ENCODE peak calls at places on chromosome 16, in four cellular contexts. One of them, this sample, is unnamed.

GRCh38 chr16:528111-529011 is 849 bp downstream of the CAPN15 start:
- DNase-seq in K562: peak
- DNase-seq in HepG2: no peak
- DNase-seq in GM12878: no peak
- DNase-seq in this sample: peak

GRCh38 chr16:69889295-69889964 is 61.7 kb upstream of the CLEC18A start:
- DNase-seq in K562: no peak
- DNase-seq in HepG2: no peak
- DNase-seq in GM12878: no peak
- DNase-seq in this sample: no peak

GRCh38 chr16:22132801-22133200 is 29.5 kb upstream of the SDR42E2 start:
- DNase-seq in K562: no peak
- DNase-seq in HepG2: no peak
- DNase-seq in GM12878: no peak
- DNase-seq in this sample: no peak

GRCh38 chr16:48393843-48394703 is 8.9 kb upstream of the SIAH1 start:
- DNase-seq in K562: peak
- DNase-seq in HepG2: no peak
- DNase-seq in GM12878: no peak
- DNase-seq in this sample: no peak

GRCh38 chr16:24950275-24950674 is 64.9 kb downstream of the ARHGAP17 start:
- DNase-seq in K562: no peak
- DNase-seq in HepG2: no peak
- DNase-seq in GM12878: no peak
- DNase-seq in this sample: no peak

GRCh38 chr16:86522639-86523038 is 12.3 kb downstream of the FOXF1 start:
- DNase-seq in K562: no peak
- DNase-seq in HepG2: no peak
- DNase-seq in GM12878: no peak
- DNase-seq in this sample: no peak

GRCh38 chr16:53949716-53950410 is 245.9 kb downstream of the FTO start:
- DNase-seq in K562: no peak
- DNase-seq in HepG2: peak
- DNase-seq in GM12878: no peak
- DNase-seq in this sample: no peak

GRCh38 chr16:54505479-54506247 is 219.1 kb upstream of the IRX3 start:
- DNase-seq in K562: no peak
- DNase-seq in HepG2: no peak
- DNase-seq in GM12878: no peak
- DNase-seq in this sample: no peak

GRCh38 chr16:31265329-31266245 is 5.8 kb downstream of the ITGAM start:
- DNase-seq in K562: no peak
- DNase-seq in HepG2: no peak
- DNase-seq in GM12878: peak
- DNase-seq in this sample: peak
- TF ChIP-seq ATF2 in K562: no peak
- TF ChIP-seq ATF2 in HepG2: no peak
- TF ChIP-seq ATF2 in GM12878: no peak
- TF ChIP-seq ATF2 in this sample: no peak

DNA sequence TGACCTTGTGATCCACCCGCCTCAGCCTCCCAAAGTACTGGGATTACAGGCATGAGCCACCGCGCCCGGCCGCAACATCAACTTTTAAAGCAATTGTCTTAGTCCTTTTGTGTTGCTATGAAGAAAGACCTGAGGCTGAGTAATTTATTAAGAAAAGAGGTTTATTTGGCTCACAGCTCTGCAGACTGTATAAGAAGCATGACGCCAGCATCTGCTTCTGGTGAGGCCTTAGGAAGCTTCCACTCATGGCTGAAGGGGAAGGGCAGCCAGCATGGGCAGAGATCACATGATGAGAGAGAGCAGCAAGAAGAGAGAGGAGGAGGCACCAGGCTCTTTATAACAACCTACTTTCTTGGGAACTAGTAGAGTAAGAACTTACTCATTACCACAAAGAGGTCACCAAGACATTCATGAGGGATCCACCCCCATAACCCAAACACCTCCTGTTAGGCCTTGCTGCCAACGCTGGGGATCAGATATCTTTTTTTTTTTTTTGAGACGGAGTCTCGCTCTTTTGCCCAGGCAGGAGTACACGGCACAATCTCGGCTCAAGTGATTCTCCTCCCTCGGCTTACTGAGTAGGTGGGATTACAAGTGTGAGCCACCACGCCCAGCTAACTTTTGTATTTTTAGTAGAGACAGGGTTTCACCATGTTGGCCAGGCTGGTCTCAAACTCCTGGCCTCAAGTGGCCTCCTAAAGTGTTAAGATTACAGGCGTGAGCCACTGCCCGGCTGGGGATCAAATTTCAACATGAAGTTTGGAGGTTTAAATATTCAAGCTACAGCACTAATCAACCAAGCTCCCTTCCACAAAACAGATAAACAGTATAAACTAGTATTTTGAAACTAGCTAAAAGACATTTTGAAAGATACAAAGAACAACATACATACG is 21.4 kb upstream of the GPT2 start:
- DNase-seq in K562: no peak
- DNase-seq in HepG2: no peak
- DNase-seq in GM12878: no peak
- DNase-seq in this sample: no peak
- TF ChIP-seq ATF3 in K562: no peak
- TF ChIP-seq ATF3 in HepG2: no peak
- TF ChIP-seq ATF3 in GM12878: no peak
- TF ChIP-seq ATF3 in this sample: no peak

GRCh38 chr16:67541391-67542263 is 13.0 kb downstream of the RIPOR1 start:
- DNase-seq in K562: no peak
- DNase-seq in HepG2: no peak
- DNase-seq in GM12878: no peak
- DNase-seq in this sample: no peak

GRCh38 chr16:67540756-67541155 is 12.1 kb downstream of the RIPOR1 start:
- DNase-seq in K562: no peak
- DNase-seq in HepG2: no peak
- DNase-seq in GM12878: no peak
- DNase-seq in this sample: no peak

GRCh38 chr16:67538666-67539101 is 10.1 kb downstream of the RIPOR1 start:
- DNase-seq in K562: no peak
- DNase-seq in HepG2: no peak
- DNase-seq in GM12878: no peak
- DNase-seq in this sample: peak

GRCh38 chr16:67539271-67539670 is 10.6 kb downstream of the RIPOR1 start:
- DNase-seq in K562: no peak
- DNase-seq in HepG2: no peak
- DNase-seq in GM12878: no peak
- DNase-seq in this sample: no peak

DNA sequence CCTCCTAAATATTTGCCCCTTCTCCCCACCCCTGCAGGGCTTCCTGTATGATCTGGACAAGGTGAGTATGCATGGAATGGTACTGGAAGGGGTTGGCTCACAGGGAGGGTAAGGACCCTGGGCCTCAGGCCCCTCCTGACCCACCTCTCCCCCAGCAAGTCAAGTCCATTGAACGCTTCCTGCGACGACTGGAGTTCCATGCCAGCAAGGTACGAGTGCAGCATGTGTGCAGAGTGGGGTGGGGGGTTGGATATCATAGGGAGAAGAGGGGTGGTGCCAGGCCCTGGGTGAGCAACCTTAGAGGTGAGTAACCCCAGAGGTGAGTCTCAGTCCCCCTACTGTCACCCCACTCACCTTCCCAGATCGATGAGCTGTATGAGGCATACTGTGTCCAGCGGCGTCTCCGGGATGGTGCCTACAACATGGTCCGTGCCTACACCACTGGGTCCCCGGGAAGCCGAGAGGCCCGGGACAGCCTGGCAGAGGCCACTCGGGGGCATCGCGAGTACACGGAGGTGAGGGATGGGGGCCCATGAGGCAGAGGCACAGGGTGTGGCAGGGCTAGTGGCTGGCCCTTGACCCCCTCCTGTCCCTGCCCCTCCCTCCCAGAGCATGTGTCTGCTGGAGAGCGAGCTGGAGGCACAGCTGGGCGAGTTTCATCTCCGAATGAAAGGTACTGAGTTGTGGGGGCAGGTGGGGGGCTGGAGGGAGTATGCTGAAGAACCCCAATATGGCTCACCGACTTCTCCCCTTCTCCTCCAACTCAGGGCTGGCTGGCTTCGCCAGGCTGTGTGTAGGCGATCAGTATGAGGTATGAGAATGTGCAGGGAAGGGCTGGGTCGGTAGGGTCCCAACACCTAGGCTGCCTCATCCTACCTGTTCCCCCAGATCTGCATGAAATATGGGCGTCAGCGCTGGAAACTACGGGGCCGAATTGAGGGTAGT is 11.3 kb downstream of the RIPOR1 start:
- DNase-seq in K562: no peak
- DNase-seq in HepG2: no peak
- DNase-seq in GM12878: no peak
- DNase-seq in this sample: no peak
- TF ChIP-seq ATF2 in K562: no peak
- TF ChIP-seq ATF2 in HepG2: no peak
- TF ChIP-seq ATF2 in GM12878: no peak
- TF ChIP-seq ATF2 in this sample: no peak

GRCh38 chr16:77943770-77944169 is 78.6 kb upstream of the CLEC3A start:
- DNase-seq in K562: no peak
- DNase-seq in HepG2: no peak
- DNase-seq in GM12878: no peak
- DNase-seq in this sample: no peak
- TF ChIP-seq ATF3 in K562: no peak
- TF ChIP-seq ATF3 in HepG2: no peak
- TF ChIP-seq ATF3 in GM12878: no peak
- TF ChIP-seq ATF3 in this sample: no peak

DNA sequence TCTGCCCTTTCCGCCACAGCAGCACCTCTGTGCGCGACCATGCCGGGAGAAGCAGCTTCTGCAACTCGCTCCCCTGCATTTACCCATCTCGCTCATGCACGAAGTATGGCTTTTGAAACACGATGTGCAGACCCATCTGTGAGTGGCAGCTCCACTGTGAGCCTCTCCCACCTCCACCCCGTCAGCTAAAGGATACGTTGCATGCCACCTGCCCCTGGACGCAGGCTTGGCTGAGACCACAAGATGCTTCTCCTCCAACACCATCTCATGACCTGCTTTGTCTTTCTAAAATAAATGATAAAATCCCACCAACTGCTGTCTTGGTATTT is 100.9 kb downstream of the ZNF778 start:
- DNase-seq in K562: no peak
- DNase-seq in HepG2: no peak
- DNase-seq in GM12878: no peak
- DNase-seq in this sample: no peak
- TF ChIP-seq ATF2 in K562: no peak
- TF ChIP-seq ATF2 in HepG2: no peak
- TF ChIP-seq ATF2 in GM12878: no peak
- TF ChIP-seq ATF2 in this sample: no peak

GRCh38 chr16:12685806-12686205 is 117.9 kb downstream of the CPPED1 start:
- DNase-seq in K562: peak
- DNase-seq in HepG2: no peak
- DNase-seq in GM12878: no peak
- DNase-seq in this sample: no peak

GRCh38 chr16:12690024-12690423 is 113.7 kb downstream of the CPPED1 start:
- DNase-seq in K562: no peak
- DNase-seq in HepG2: no peak
- DNase-seq in GM12878: no peak
- DNase-seq in this sample: no peak

GRCh38 chr16:12688972-12689850 is 114.5 kb downstream of the CPPED1 start:
- DNase-seq in K562: no peak
- DNase-seq in HepG2: no peak
- DNase-seq in GM12878: no peak
- DNase-seq in this sample: no peak
- TF ChIP-seq ATF3 in K562: no peak
- TF ChIP-seq ATF3 in HepG2: no peak
- TF ChIP-seq ATF3 in GM12878: no peak
- TF ChIP-seq ATF3 in this sample: no peak

This sample was measured in WTC11.